ENCODE peak calls at places on chromosomes 3 and 15, in ten cellular contexts. T is memory B cell, L is mucosa of gallbladder, C is MV-4-11, W is T-helper 2 cell, V is suprapubic skin, O is GF-D8, Y is GM23338, J is psoas muscle, S is NCI-H460. N is an unnamed sample.

GRCh38 chr3:19931767-19932188 is 2.2 kb downstream of the EFHB start:
- DNase-seq in S (no peak), O (no peak), W (peak), J (no peak), C (peak), L (no peak), V (no peak), Y (no peak), T (no peak), N (no peak)

GRCh38 chr3:120093119-120093922 is 926 bp downstream of the GSK3B start:
- DNase-seq in L (peak), O (no peak), J (no peak), V (no peak), T (no peak), C (no peak), S (no peak), W (peak), Y (peak), N (no peak)

GRCh38 chr3:139202226-139202958 is 141.4 kb upstream of the MRPS22 start:
- DNase-seq in T (no peak), V (no peak), S (no peak), J (no peak), C (no peak), Y (peak), W (peak), L (peak), O (no peak), N (peak)

GRCh38 chr3:159432721-159433300 is 555.8 kb upstream of the IL12A start:
- DNase-seq in V (no peak), S (no peak), C (no peak), L (no peak), O (no peak), J (no peak), W (no peak), Y (no peak), T (no peak), N (no peak)

GRCh38 chr15:66780172-66780972 is 78.3 kb downstream of the SMAD6 start:
- DNase-seq in C (no peak), L (no peak), Y (no peak), T (no peak), O (no peak), W (no peak), J (no peak), V (no peak), S (no peak), N (peak)

GRCh38 chr3:55896155-55896554 is 409.0 kb upstream of the WNT5A start:
- DNase-seq in Y (no peak), J (no peak), T (no peak), S (no peak), L (no peak), C (no peak), V (no peak), W (no peak), O (no peak), N (no peak)

GRCh38 chr3:134315286-134316106 is 58.8 kb downstream of the AMOTL2 start:
- DNase-seq in W (no peak), S (no peak), J (peak), V (peak), C (no peak), L (peak), O (no peak), T (no peak), Y (peak), N (no peak)

GRCh38 chr3:136343873-136344281 is 93.7 kb downstream of the PCCB start:
- DNase-seq in J (peak), T (no peak), C (no peak), L (peak), Y (no peak), V (peak), W (no peak), O (no peak), S (peak), N (peak)

GRCh38 chr15:100525894-100526512 is 2.7 kb downstream of the CERS3 start:
- DNase-seq in Y (no peak), C (no peak), L (no peak), V (peak), S (no peak), O (no peak), J (peak), T (no peak), W (no peak), N (no peak)

GRCh38 chr15:81023483-81024264 is 23.0 kb downstream of the TLNRD1 start:
- DNase-seq in O (peak), J (peak), C (peak), W (peak), L (peak), T (no peak), S (no peak), Y (no peak), V (peak), N (no peak)

GRCh38 chr15:35560895-35561294 is 14.9 kb upstream of the DPH6 start:
- DNase-seq in O (no peak), Y (no peak), T (no peak), L (no peak), C (no peak), J (no peak), S (no peak), W (no peak), V (no peak), N (no peak)

GRCh38 chr3:183290216-183290615 is 37.2 kb downstream of the B3GNT5 start:
- DNase-seq in T (no peak), O (no peak), W (no peak), V (no peak), C (no peak), S (no peak), J (no peak), L (no peak), Y (no peak), N (no peak)

GRCh38 chr15:68493629-68494028 is 61.7 kb upstream of the ITGA11 start:
- DNase-seq in W (no peak), C (no peak), L (no peak), T (no peak), J (no peak), O (no peak), S (no peak), V (no peak), Y (no peak), N (no peak)

GRCh38 chr15:70486451-70487379 is 276.6 kb downstream of the UACA start:
- DNase-seq in C (peak), S (no peak), V (no peak), O (peak), J (peak), W (peak), T (no peak), L (no peak), Y (no peak), N (no peak)

GRCh38 chr15:73295630-73296286 is 73.0 kb downstream of the HCN4 start:
- DNase-seq in W (no peak), V (no peak), J (no peak), L (no peak), C (peak), T (no peak), O (peak), Y (no peak), S (no peak), N (no peak)

GRCh38 chr15:56254270-56254669 is 10.6 kb upstream of the RFX7 start:
- DNase-seq in S (no peak), O (no peak), W (no peak), Y (no peak), C (no peak), L (no peak), V (no peak), J (no peak), T (no peak), N (no peak)

GRCh38 chr3:183478501-183478900 is 50.1 kb upstream of the MCF2L2 start:
- DNase-seq in O (no peak), S (no peak), C (no peak), Y (no peak), V (peak), T (no peak), J (no peak), L (no peak), W (no peak), N (no peak)

GRCh38 chr3:160400048-160400630 is 689 bp downstream of the SMC4 start:
- DNase-seq in C (peak), T (peak), V (peak), O (no peak), J (peak), L (peak), Y (peak), W (peak), S (no peak), N (no peak)

GRCh38 chr3:8712871-8713360 is 20.7 kb upstream of the CAV3 start:
- DNase-seq in C (peak), T (no peak), Y (no peak), L (no peak), J (no peak), V (no peak), W (no peak), S (no peak), O (no peak), N (no peak)

GRCh38 chr15:79099692-79100091 is 9.1 kb upstream of the RASGRF1 start:
- DNase-seq in J (no peak), L (no peak), W (no peak), V (no peak), Y (no peak), S (no peak), O (no peak), C (no peak), T (no peak), N (no peak)

GRCh38 chr3:124860599-124860998 is 26.6 kb downstream of the ITGB5 start:
- DNase-seq in L (peak), W (no peak), J (peak), S (no peak), O (no peak), Y (no peak), T (no peak), C (no peak), V (peak), N (peak)

GRCh38 chr15:79088426-79089205 is 2.0 kb downstream of the RASGRF1 start:
- DNase-seq in O (no peak), S (no peak), L (no peak), C (no peak), W (no peak), Y (no peak), T (no peak), J (no peak), V (no peak), N (no peak)

GRCh38 chr15:71329509-71330260 is 214.4 kb downstream of the THSD4 start:
- DNase-seq in S (no peak), W (peak), O (no peak), V (no peak), Y (no peak), T (no peak), C (no peak), L (peak), J (peak), N (peak)

N was measured in HTR-8/SVneo.